ENCODE peak calls at places on chromosomes 1 and 21, in eight cellular contexts. One of them, this sample, is unnamed.

GRCh38 chr1:180415985-180416633 is 86.3 kb downstream of the ACBD6 start:
- DNase-seq in transverse colon: no peak
- DNase-seq in tibial nerve: no peak
- DNase-seq in A549: peak
- DNase-seq in H1: no peak
- DNase-seq in ovary: no peak
- DNase-seq in GM12878: peak
- DNase-seq in stomach: no peak
- DNase-seq in this sample: no peak

GRCh38 chr1:24786191-24786590 is 40.9 kb downstream of the CLIC4 start:
- DNase-seq in transverse colon: no peak
- DNase-seq in tibial nerve: no peak
- DNase-seq in A549: no peak
- DNase-seq in H1: no peak
- DNase-seq in stomach: no peak
- DNase-seq in GM12878: no peak
- DNase-seq in ovary: no peak
- DNase-seq in this sample: no peak

GRCh38 chr1:89068291-89068690 is 3.3 kb upstream of the GBP1 start:
- DNase-seq in A549: no peak
- DNase-seq in tibial nerve: no peak
- DNase-seq in stomach: no peak
- DNase-seq in GM12878: no peak
- DNase-seq in H1: no peak
- DNase-seq in ovary: no peak
- DNase-seq in transverse colon: no peak
- DNase-seq in this sample: no peak

GRCh38 chr21:45523411-45524101 is 18.7 kb downstream of the SLC19A1 start:
- DNase-seq in transverse colon: peak
- DNase-seq in H1: no peak
- DNase-seq in GM12878: no peak
- DNase-seq in ovary: peak
- DNase-seq in tibial nerve: no peak
- DNase-seq in A549: no peak
- DNase-seq in stomach: peak
- DNase-seq in this sample: no peak

GRCh38 chr1:163561570-163562295 is 240.0 kb downstream of the NUF2 start:
- DNase-seq in transverse colon: no peak
- DNase-seq in tibial nerve: no peak
- DNase-seq in ovary: no peak
- DNase-seq in H1: peak
- DNase-seq in GM12878: no peak
- DNase-seq in stomach: no peak
- DNase-seq in A549: peak
- DNase-seq in this sample: no peak

GRCh38 chr1:154418062-154418897 is 13.1 kb downstream of the IL6R start:
- DNase-seq in GM12878: no peak
- DNase-seq in tibial nerve: no peak
- DNase-seq in A549: peak
- DNase-seq in stomach: peak
- DNase-seq in H1: no peak
- DNase-seq in ovary: peak
- DNase-seq in transverse colon: peak
- DNase-seq in this sample: no peak

GRCh38 chr1:12040457-12041051 is 21.3 kb downstream of the MIIP start:
- DNase-seq in stomach: no peak
- DNase-seq in tibial nerve: peak
- DNase-seq in A549: peak
- DNase-seq in transverse colon: no peak
- DNase-seq in H1: no peak
- DNase-seq in ovary: no peak
- DNase-seq in GM12878: peak
- DNase-seq in this sample: no peak

GRCh38 chr1:214537219-214537618 is 14.2 kb downstream of the PTPN14 start:
- DNase-seq in tibial nerve: no peak
- DNase-seq in A549: peak
- DNase-seq in GM12878: no peak
- DNase-seq in H1: no peak
- DNase-seq in ovary: no peak
- DNase-seq in transverse colon: no peak
- DNase-seq in stomach: no peak
- DNase-seq in this sample: no peak

GRCh38 chr21:31771685-31772084 is 39.8 kb upstream of the SCAF4 start:
- DNase-seq in ovary: no peak
- DNase-seq in A549: no peak
- DNase-seq in tibial nerve: no peak
- DNase-seq in stomach: no peak
- DNase-seq in H1: no peak
- DNase-seq in GM12878: no peak
- DNase-seq in transverse colon: no peak
- DNase-seq in this sample: no peak

GRCh38 chr1:160070243-160071163 is 543 bp upstream of the KCNJ10 start:
- DNase-seq in GM12878: no peak
- DNase-seq in H1: peak
- DNase-seq in ovary: peak
- DNase-seq in stomach: peak
- DNase-seq in A549: peak
- DNase-seq in transverse colon: peak
- DNase-seq in tibial nerve: peak
- DNase-seq in this sample: no peak

GRCh38 chr1:160744287-160744857 is 5.3 kb downstream of the SLAMF7 start:
- DNase-seq in stomach: no peak
- DNase-seq in ovary: no peak
- DNase-seq in A549: no peak
- DNase-seq in H1: no peak
- DNase-seq in tibial nerve: no peak
- DNase-seq in GM12878: peak
- DNase-seq in transverse colon: no peak
- DNase-seq in this sample: no peak

GRCh38 chr1:204494281-204495077 is at the start of gene PIK3C2B:
- DNase-seq in tibial nerve: peak
- DNase-seq in transverse colon: peak
- DNase-seq in A549: peak
- DNase-seq in ovary: peak
- DNase-seq in stomach: peak
- DNase-seq in GM12878: peak
- DNase-seq in H1: peak
- DNase-seq in this sample: no peak

GRCh38 chr1:41397943-41398342 is 36.7 kb downstream of the FOXO6 start:
- DNase-seq in GM12878: no peak
- DNase-seq in ovary: no peak
- DNase-seq in transverse colon: no peak
- DNase-seq in A549: no peak
- DNase-seq in H1: no peak
- DNase-seq in tibial nerve: no peak
- DNase-seq in stomach: no peak
- DNase-seq in this sample: no peak

GRCh38 chr1:17799642-17800041 is 44.5 kb downstream of the ACTL8 start:
- DNase-seq in tibial nerve: no peak
- DNase-seq in transverse colon: no peak
- DNase-seq in stomach: no peak
- DNase-seq in H1: no peak
- DNase-seq in A549: no peak
- DNase-seq in ovary: no peak
- DNase-seq in GM12878: no peak
- DNase-seq in this sample: no peak

GRCh38 chr1:203051841-203052324 is 25.6 kb downstream of the PPFIA4 start:
- DNase-seq in transverse colon: no peak
- DNase-seq in tibial nerve: no peak
- DNase-seq in A549: no peak
- DNase-seq in H1: no peak
- DNase-seq in stomach: no peak
- DNase-seq in ovary: peak
- DNase-seq in GM12878: no peak
- DNase-seq in this sample: no peak

GRCh38 chr21:41758550-41758949 is 8.3 kb downstream of the RIPK4 start:
- DNase-seq in GM12878: no peak
- DNase-seq in transverse colon: no peak
- DNase-seq in stomach: peak
- DNase-seq in tibial nerve: no peak
- DNase-seq in H1: no peak
- DNase-seq in ovary: no peak
- DNase-seq in A549: peak
- DNase-seq in this sample: no peak

GRCh38 chr1:194647118-194647517 is 1460.7 kb upstream of the B3GALT2 start:
- DNase-seq in A549: no peak
- DNase-seq in tibial nerve: no peak
- DNase-seq in GM12878: no peak
- DNase-seq in transverse colon: no peak
- DNase-seq in H1: no peak
- DNase-seq in stomach: no peak
- DNase-seq in ovary: no peak
- DNase-seq in this sample: no peak

GRCh38 chr1:208654241-208654640 is 410.1 kb upstream of the PLXNA2 start:
- DNase-seq in ovary: no peak
- DNase-seq in A549: peak
- DNase-seq in stomach: no peak
- DNase-seq in transverse colon: no peak
- DNase-seq in tibial nerve: no peak
- DNase-seq in H1: no peak
- DNase-seq in GM12878: no peak
- DNase-seq in this sample: no peak

GRCh38 chr1:119046429-119047039 is 58.4 kb upstream of the TBX15 start:
- DNase-seq in GM12878: no peak
- DNase-seq in tibial nerve: no peak
- DNase-seq in transverse colon: no peak
- DNase-seq in H1: no peak
- DNase-seq in ovary: no peak
- DNase-seq in stomach: no peak
- DNase-seq in A549: no peak
- DNase-seq in this sample: no peak

GRCh38 chr1:76209238-76209637 is 134.7 kb downstream of the ST6GALNAC3 start:
- DNase-seq in stomach: no peak
- DNase-seq in H1: no peak
- DNase-seq in ovary: no peak
- DNase-seq in tibial nerve: no peak
- DNase-seq in GM12878: no peak
- DNase-seq in transverse colon: no peak
- DNase-seq in A549: no peak
- DNase-seq in this sample: no peak

GRCh38 chr1:183180213-183180612 is 5.9 kb upstream of the LAMC2 start:
- DNase-seq in GM12878: peak
- DNase-seq in ovary: peak
- DNase-seq in tibial nerve: peak
- DNase-seq in transverse colon: peak
- DNase-seq in A549: peak
- DNase-seq in stomach: peak
- DNase-seq in H1: no peak
- DNase-seq in this sample: no peak

GRCh38 chr1:199242601-199243000 is 603.8 kb downstream of the PTPRC start:
- DNase-seq in transverse colon: no peak
- DNase-seq in H1: no peak
- DNase-seq in tibial nerve: no peak
- DNase-seq in ovary: no peak
- DNase-seq in stomach: no peak
- DNase-seq in GM12878: no peak
- DNase-seq in A549: no peak
- DNase-seq in this sample: no peak

GRCh38 chr21:41828884-41829360 is 50.2 kb downstream of the PRDM15 start:
- DNase-seq in transverse colon: no peak
- DNase-seq in ovary: no peak
- DNase-seq in H1: no peak
- DNase-seq in stomach: no peak
- DNase-seq in A549: no peak
- DNase-seq in tibial nerve: no peak
- DNase-seq in GM12878: no peak
- DNase-seq in this sample: no peak

GRCh38 chr1:74531807-74532206 is 19.4 kb upstream of the LRRC53 start:
- DNase-seq in H1: no peak
- DNase-seq in tibial nerve: no peak
- DNase-seq in GM12878: no peak
- DNase-seq in A549: no peak
- DNase-seq in ovary: no peak
- DNase-seq in transverse colon: no peak
- DNase-seq in stomach: no peak
- DNase-seq in this sample: no peak

GRCh38 chr21:34333150-34333739 is 30.6 kb upstream of the KCNE2 start:
- DNase-seq in tibial nerve: no peak
- DNase-seq in GM12878: no peak
- DNase-seq in ovary: no peak
- DNase-seq in A549: no peak
- DNase-seq in transverse colon: no peak
- DNase-seq in stomach: no peak
- DNase-seq in H1: no peak
- DNase-seq in this sample: no peak

GRCh38 chr1:67208217-67208616 is 42.0 kb downstream of the IL23R start:
- DNase-seq in tibial nerve: no peak
- DNase-seq in ovary: no peak
- DNase-seq in stomach: no peak
- DNase-seq in transverse colon: no peak
- DNase-seq in H1: no peak
- DNase-seq in A549: no peak
- DNase-seq in GM12878: no peak
- DNase-seq in this sample: peak
- TF ChIP-seq EP300 in tibial nerve: no peak
- TF ChIP-seq EP300 in ovary: no peak
- TF ChIP-seq EP300 in stomach: no peak
- TF ChIP-seq EP300 in transverse colon: no peak
- TF ChIP-seq EP300 in H1: no peak
- TF ChIP-seq EP300 in A549: no peak
- TF ChIP-seq EP300 in GM12878: no peak
- TF ChIP-seq EP300 in this sample: no peak

DNA sequence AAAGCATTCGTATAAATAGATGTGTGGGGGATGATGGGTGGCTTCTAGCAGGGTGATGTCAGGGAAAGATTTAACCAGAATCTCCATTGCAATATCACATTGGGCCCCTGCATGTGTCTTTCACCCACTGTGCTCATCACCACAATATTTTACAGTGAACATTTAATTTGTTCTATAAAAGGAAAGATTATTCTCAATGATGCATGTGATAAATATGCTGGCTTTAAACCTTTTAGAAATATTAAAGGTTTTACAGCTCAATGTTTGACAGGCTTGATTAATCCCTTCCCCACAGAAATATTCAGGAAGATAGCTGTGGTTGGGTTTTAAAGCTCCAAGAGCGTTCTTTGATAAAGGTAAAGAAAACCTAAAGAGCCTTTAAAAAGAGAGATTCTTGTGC is 457.8 kb upstream of the DAB1 start:
- DNase-seq in stomach: no peak
- DNase-seq in GM12878: no peak
- DNase-seq in H1: no peak
- DNase-seq in transverse colon: no peak
- DNase-seq in tibial nerve: no peak
- DNase-seq in A549: no peak
- DNase-seq in ovary: no peak
- DNase-seq in this sample: no peak
- H3K4me3 ChIP-seq in stomach: no peak
- H3K4me3 ChIP-seq in GM12878: no peak
- H3K4me3 ChIP-seq in H1: no peak
- H3K4me3 ChIP-seq in transverse colon: no peak
- H3K4me3 ChIP-seq in tibial nerve: no peak
- H3K4me3 ChIP-seq in A549: no peak
- H3K4me3 ChIP-seq in ovary: no peak
- H3K4me3 ChIP-seq in this sample: no peak

GRCh38 chr21:44428281-44428942 is 26.9 kb upstream of the LRRC3 start:
- DNase-seq in transverse colon: peak
- DNase-seq in ovary: no peak
- DNase-seq in tibial nerve: no peak
- DNase-seq in A549: peak
- DNase-seq in stomach: peak
- DNase-seq in GM12878: no peak
- DNase-seq in H1: peak
- DNase-seq in this sample: no peak
- TF ChIP-seq EP300 in transverse colon: no peak
- TF ChIP-seq EP300 in ovary: no peak
- TF ChIP-seq EP300 in tibial nerve: no peak
- TF ChIP-seq EP300 in A549: no peak
- TF ChIP-seq EP300 in stomach: no peak
- TF ChIP-seq EP300 in GM12878: no peak
- TF ChIP-seq EP300 in H1: no peak
- TF ChIP-seq EP300 in this sample: no peak

GRCh38 chr1:227998374-227999055 is 8.3 kb upstream of the WNT3A start:
- DNase-seq in H1: no peak
- DNase-seq in GM12878: no peak
- DNase-seq in tibial nerve: no peak
- DNase-seq in stomach: peak
- DNase-seq in transverse colon: no peak
- DNase-seq in ovary: no peak
- DNase-seq in A549: no peak
- DNase-seq in this sample: no peak
- H3K4me3 ChIP-seq in H1: no peak
- H3K4me3 ChIP-seq in GM12878: no peak
- H3K4me3 ChIP-seq in tibial nerve: no peak
- H3K4me3 ChIP-seq in stomach: no peak
- H3K4me3 ChIP-seq in transverse colon: no peak
- H3K4me3 ChIP-seq in ovary: no peak
- H3K4me3 ChIP-seq in A549: no peak
- H3K4me3 ChIP-seq in this sample: no peak

This sample was measured in esophagus muscularis mucosa.